ENCODE peak calls at places on chromosomes 6 and 20, in ten cellular contexts. Q is HS-5, V is cardiac fibroblast, Z is fibroblast of mammary gland, F is AG08395, K is dorsolateral prefrontal cortex, S is H7, M is T-helper 2 cell, I is AG04450, X is Panc1. C is an unnamed sample.

GRCh38 chr6:124393536-124393935 is 568.7 kb upstream of the RNF217 start:
- DNase-seq in Q (no peak), V (no peak), Z (peak), F (no peak), K (no peak), S (no peak), M (no peak), I (no peak), X (no peak), C (no peak)

GRCh38 chr6:129276461-129276860 is 393.5 kb downstream of the LAMA2 start:
- DNase-seq in Q (no peak), V (no peak), Z (no peak), F (no peak), K (no peak), S (no peak), M (no peak), I (no peak), X (no peak), C (no peak)

GRCh38 chr6:143333749-143334520 is 116.6 kb downstream of the ADAT2 start:
- DNase-seq in Q (no peak), V (no peak), Z (no peak), F (no peak), K (peak), S (no peak), M (no peak), I (no peak), X (no peak), C (peak)

GRCh38 chr6:26330835-26331808 is 33.9 kb upstream of the BTN3A2 start:
- DNase-seq in Q (no peak), V (peak), Z (peak), F (no peak), K (peak), S (peak), M (peak), I (no peak), X (no peak), C (peak)

GRCh38 chr6:36638579-36638978 is 39.9 kb upstream of the CDKN1A start:
- DNase-seq in Q (no peak), V (no peak), Z (no peak), F (no peak), K (no peak), S (no peak), M (no peak), I (no peak), X (no peak), C (no peak)

GRCh38 chr20:37530696-37531095 is 3.0 kb upstream of the BLCAP start:
- DNase-seq in Q (no peak), V (no peak), Z (no peak), F (no peak), K (no peak), S (no peak), M (no peak), I (no peak), X (no peak), C (no peak)

GRCh38 chr20:34705383-34706021 is 1.4 kb downstream of the TP53INP2 start:
- DNase-seq in Q (no peak), V (peak), Z (peak), F (peak), K (no peak), S (peak), M (no peak), I (no peak), X (no peak), C (no peak)

GRCh38 chr6:47126647-47127339 is 84.7 kb upstream of the ADGRF1 start:
- DNase-seq in Q (no peak), V (peak), Z (peak), F (no peak), K (no peak), S (no peak), M (no peak), I (no peak), X (no peak), C (no peak)

GRCh38 chr20:43658068-43658722 is 8.7 kb upstream of the MYBL2 start:
- DNase-seq in Q (peak), V (peak), Z (peak), F (peak), K (no peak), S (no peak), M (peak), I (no peak), X (no peak), C (no peak)

GRCh38 chr6:87029711-87030314 is 65.1 kb downstream of the CGA start:
- DNase-seq in Q (peak), V (peak), Z (peak), F (peak), K (peak), S (no peak), M (peak), I (peak), X (peak), C (peak)